ENCODE peak calls at places on chromosomes 13 and 19, in nine cellular contexts. D is IMR-90, K is H54, Y is adrenal gland, V is uterus, R is stomach, A is spleen, O is A549, M is breast epithelium. S is an unnamed sample.

GRCh38 chr13:47837104-47837880 is 163.8 kb downstream of the SUCLA2 start:
- DNase-seq in D (no peak), K (no peak), Y (no peak), V (no peak), R (no peak), A (no peak), O (no peak), M (no peak), S (no peak)

GRCh38 chr19:2542341-2543069 is 66.6 kb downstream of the GADD45B start:
- DNase-seq in D (peak), K (no peak), Y (peak), V (no peak), R (no peak), A (peak), O (no peak), M (no peak), S (no peak)

GRCh38 chr19:6551607-6552450 is 21.0 kb downstream of the TNFSF9 start:
- DNase-seq in D (no peak), K (no peak), Y (no peak), V (no peak), R (no peak), A (peak), O (peak), M (no peak), S (peak)

GRCh38 chr13:31824705-31825512 is 85.6 kb downstream of the RXFP2 start:
- DNase-seq in D (peak), K (no peak), Y (no peak), V (no peak), R (no peak), A (no peak), O (no peak), M (no peak), S (no peak)

GRCh38 chr13:48304132-48304876 is 753 bp downstream of the RB1 start:
- DNase-seq in D (peak), K (peak), Y (peak), V (no peak), R (peak), A (peak), O (peak), M (no peak), S (peak)

GRCh38 chr19:55640577-55641375 is at the start of gene ZNF580:
- DNase-seq in D (peak), K (peak), Y (peak), V (no peak), R (peak), A (peak), O (peak), M (peak), S (peak)

GRCh38 chr19:15265849-15266248 is 33.6 kb upstream of the EPHX3 start:
- DNase-seq in D (peak), K (peak), Y (peak), V (peak), R (peak), A (peak), O (no peak), M (peak), S (peak)

GRCh38 chr13:108915095-108915633 is 285.8 kb downstream of the MYO16 start:
- DNase-seq in D (peak), K (no peak), Y (peak), V (no peak), R (no peak), A (no peak), O (no peak), M (no peak), S (no peak)

GRCh38 chr13:31962661-31963345 is 68.8 kb upstream of the FRY start:
- DNase-seq in D (peak), K (no peak), Y (no peak), V (no peak), R (no peak), A (no peak), O (no peak), M (no peak), S (no peak)

GRCh38 chr19:2424686-2425621 is 2.4 kb downstream of the TIMM13 start:
- DNase-seq in D (peak), K (no peak), Y (peak), V (no peak), R (peak), A (peak), O (no peak), M (no peak), S (no peak)

GRCh38 chr19:14405758-14406644 is 13.1 kb downstream of the DDX39A start:
- DNase-seq in D (peak), K (peak), Y (peak), V (peak), R (peak), A (peak), O (peak), M (peak), S (peak)

GRCh38 chr13:96958286-96958891 is 35.9 kb downstream of the OXGR1 start:
- DNase-seq in D (peak), K (no peak), Y (no peak), V (no peak), R (peak), A (no peak), O (no peak), M (no peak), S (peak)

GRCh38 chr13:100392709-100393630 is 195.6 kb downstream of the GGACT start:
- DNase-seq in D (peak), K (peak), Y (peak), V (peak), R (peak), A (no peak), O (peak), M (no peak), S (peak)

DNA sequence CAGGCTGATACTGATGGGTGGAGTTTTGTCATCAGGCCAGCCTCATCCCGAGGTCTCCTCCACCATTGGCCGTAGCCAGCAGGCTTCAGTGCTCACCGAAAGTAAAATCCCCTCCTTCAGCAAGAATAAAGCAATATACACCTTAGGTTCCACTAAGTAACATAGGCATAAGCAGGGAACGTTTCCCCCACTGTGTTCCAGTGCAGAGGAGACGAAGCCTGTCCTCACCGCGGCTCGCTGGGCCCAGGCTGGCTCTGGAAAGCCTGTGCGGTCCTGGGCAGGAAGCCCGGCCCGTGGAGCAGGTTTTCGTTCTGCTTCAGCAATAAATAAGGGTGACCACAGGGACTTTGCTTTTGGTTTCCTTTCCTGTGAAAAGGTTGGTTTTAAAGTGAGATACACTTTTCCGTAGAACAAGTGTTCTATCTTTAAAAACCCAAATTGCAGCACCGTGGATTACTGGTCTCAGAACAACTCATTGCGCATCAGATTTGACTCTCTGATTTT is 16.3 kb upstream of the TEX29 start:
- DNase-seq in D (no peak), K (no peak), Y (no peak), V (no peak), R (no peak), A (no peak), O (no peak), M (no peak), S (no peak)
- TF ChIP-seq POLR2A in D (no peak), K (no peak), Y (no peak), V (no peak), R (no peak), A (no peak), O (no peak), M (no peak), S (no peak)

DNA sequence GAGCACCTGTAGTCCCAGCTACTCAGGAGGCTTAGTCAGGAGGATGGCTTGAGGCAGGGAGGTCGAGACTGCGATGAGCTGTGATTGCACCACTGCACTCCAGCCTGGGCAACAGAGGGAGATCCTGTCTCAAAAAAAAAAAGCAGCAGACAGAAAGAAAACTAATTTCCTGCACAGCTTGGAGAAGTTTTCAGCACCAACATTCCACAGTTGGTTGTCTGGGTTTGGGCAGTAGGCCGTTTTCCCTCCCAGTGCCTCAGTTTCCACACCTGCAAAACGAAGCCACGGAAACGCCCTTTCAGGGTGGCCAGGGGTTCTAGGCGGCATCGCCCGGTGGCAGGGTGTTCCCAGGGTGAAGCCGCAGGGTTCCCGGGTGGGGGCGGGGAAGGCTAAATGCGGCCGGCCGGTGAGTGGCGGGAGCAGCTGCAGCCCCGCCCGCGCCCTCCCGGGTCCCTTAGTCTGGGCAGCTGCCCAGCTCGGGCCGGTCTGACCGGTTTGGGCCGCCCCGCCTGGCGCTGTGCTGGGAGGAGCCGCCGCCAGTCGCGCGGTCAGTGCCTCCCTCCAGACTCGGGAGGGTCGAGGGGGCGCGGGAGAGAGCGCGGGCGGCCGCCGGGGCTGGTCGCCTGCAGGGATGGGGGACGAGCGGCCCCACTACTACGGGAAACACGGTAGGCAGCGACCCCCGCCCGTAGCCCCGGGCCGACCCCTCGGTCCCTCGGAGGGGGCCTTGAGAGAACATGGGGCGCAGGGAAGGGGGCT is at the start of gene SLC44A2:
- DNase-seq in D (peak), K (peak), Y (peak), V (peak), R (peak), A (peak), O (peak), M (peak), S (peak)
- TF ChIP-seq POLR2A in D (no peak), K (peak), Y (no peak), V (no peak), R (no peak), A (no peak), O (no peak), M (peak), S (no peak)

DNA sequence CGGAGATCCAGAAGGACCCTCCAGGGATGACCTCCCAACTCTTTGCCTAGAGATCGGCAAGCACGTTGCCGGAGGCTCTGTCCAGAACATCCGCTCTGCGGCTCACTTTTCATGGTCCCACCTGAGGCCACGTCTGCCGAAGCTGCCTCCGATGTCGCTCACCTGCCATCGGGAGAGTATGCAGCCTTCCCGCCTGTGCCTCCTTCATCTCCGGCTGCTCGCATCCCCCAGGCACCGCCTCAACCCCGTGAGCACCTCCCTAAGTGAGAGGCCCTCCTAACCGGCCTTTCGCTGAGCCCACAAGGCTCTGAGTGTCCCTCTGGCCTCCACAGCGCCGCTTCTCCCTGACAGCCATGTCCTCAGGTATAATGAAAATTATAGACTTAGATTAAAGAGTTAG is 275.1 kb downstream of the EFNB2 start:
- DNase-seq in D (no peak), K (no peak), Y (no peak), V (no peak), R (no peak), A (peak), O (no peak), M (no peak), S (no peak)
- TF ChIP-seq POLR2A in D (no peak), K (no peak), Y (no peak), V (no peak), R (no peak), A (no peak), O (no peak), M (no peak), S (no peak)

DNA sequence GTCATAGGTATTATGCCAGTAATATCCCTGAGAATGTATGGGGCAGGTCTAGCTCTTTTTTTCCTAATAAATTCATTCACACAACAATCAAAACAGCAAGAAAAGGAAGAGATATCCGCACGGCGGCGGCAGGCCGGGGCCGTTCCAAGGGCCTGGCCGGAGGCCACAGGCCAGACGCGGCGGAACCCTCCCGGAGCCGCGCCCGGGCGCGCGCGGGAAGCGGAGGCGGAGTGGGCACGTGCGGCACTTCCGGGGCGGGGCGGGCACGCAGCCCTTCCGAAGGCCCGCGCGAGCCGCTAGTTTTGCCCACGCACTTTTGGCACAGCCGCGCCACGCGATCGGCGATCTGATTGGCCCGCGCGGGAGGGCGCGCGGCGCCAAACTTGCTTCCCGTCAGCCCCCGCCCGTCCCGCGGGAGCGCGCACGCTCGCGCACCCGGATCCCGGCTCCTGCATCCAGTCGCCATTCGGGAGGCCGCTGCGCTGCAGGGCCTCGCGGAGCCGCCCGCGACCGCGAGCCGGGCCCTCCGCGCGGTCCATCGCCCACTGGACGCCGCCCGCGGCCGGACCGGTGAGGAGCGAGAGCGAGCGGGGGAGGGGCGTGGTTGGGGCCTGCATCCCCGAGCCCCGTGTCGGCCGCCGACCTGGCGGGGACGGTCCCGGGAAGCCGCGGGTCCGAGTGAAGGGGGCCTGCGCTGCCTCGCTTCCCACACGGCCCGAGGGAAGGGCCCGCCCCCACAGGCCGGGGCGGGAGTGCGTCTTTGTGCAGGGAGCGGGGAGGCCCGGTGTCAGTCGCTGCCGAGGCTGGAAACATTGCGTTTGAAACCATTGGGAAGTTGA is at the start of gene CHAMP1:
- DNase-seq in D (peak), K (peak), Y (peak), V (peak), R (peak), A (peak), O (peak), M (peak), S (peak)
- TF ChIP-seq POLR2A in D (peak), K (peak), Y (peak), V (peak), R (no peak), A (no peak), O (peak), M (no peak), S (peak)

DNA sequence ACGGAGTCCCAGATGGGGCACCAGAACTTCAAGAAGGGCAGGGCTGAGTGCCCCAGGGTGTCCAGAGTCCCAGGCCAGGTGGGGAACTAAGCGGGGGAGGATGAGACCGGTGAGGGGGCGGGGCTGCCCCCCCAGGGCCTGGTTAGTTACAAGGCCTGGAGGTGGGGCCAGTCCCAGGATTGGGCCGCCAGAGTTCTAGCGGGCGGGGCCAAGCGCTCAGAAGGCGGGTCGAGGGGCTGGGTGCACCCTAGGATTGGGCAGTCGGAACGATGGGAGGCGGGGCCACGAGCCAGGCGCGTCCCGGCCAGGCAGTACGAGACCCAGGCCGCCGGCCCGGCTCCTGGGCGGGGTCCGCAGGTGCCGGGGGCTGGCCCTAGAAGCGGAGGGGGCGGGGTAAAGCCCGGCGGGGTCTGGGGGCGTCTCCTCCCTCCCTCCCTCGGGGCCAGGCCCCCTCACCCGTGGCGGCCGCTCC is 571 bp downstream of the ZNF653 start:
- DNase-seq in D (peak), K (peak), Y (peak), V (peak), R (peak), A (peak), O (peak), M (peak), S (peak)
- TF ChIP-seq POLR2A in D (no peak), K (no peak), Y (no peak), V (no peak), R (no peak), A (no peak), O (no peak), M (no peak), S (no peak)

GRCh38 chr19:35098413-35099049 is 17.1 kb upstream of the FXYD3 start:
- DNase-seq in D (no peak), K (no peak), Y (no peak), V (no peak), R (peak), A (no peak), O (no peak), M (no peak), S (peak)
- TF ChIP-seq POLR2A in D (no peak), K (no peak), Y (no peak), V (no peak), R (no peak), A (no peak), O (no peak), M (no peak), S (no peak)

GRCh38 chr19:36962346-36962745 is 46.2 kb downstream of the ZNF568 start:
- DNase-seq in D (no peak), K (no peak), Y (no peak), V (no peak), R (no peak), A (no peak), O (no peak), M (no peak), S (no peak)

DNA sequence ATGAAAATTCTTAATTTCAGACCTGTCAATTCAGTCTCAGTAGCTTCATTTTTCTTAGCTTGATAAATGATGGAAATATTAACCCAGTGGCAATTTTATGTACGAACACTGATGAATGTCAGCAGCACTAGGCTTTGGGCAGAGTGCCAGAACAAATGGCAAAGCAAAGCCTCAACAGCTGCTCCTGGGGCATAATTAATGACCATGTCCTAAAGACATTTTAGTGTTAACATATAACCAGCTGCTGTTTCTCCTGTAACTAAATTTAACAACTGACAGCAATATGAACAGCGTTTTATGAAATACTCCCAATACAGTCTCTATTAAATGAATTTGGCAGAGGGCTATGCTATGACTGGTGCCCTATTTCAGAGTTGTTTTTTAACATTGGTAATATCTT is 47.1 kb downstream of the ZNF568 start:
- DNase-seq in D (no peak), K (no peak), Y (no peak), V (no peak), R (no peak), A (no peak), O (no peak), M (no peak), S (no peak)
- TF ChIP-seq POLR2A in D (no peak), K (no peak), Y (no peak), V (no peak), R (no peak), A (no peak), O (no peak), M (no peak), S (no peak)

GRCh38 chr19:46600393-46601317 is 475 bp upstream of the CALM3 start:
- DNase-seq in D (peak), K (peak), Y (peak), V (peak), R (peak), A (peak), O (peak), M (peak), S (peak)
- TF ChIP-seq POLR2A in D (peak), K (peak), Y (peak), V (no peak), R (no peak), A (no peak), O (peak), M (peak), S (no peak)

GRCh38 chr19:3700242-3701032 is at the start of gene PIP5K1C:
- DNase-seq in D (peak), K (peak), Y (peak), V (peak), R (peak), A (peak), O (peak), M (peak), S (peak)

GRCh38 chr19:3698386-3698950 is 1.8 kb downstream of the PIP5K1C start:
- DNase-seq in D (peak), K (no peak), Y (no peak), V (no peak), R (no peak), A (no peak), O (no peak), M (no peak), S (no peak)

GRCh38 chr19:3697671-3698385 is 2.4 kb downstream of the PIP5K1C start:
- DNase-seq in D (no peak), K (no peak), Y (no peak), V (no peak), R (no peak), A (no peak), O (no peak), M (no peak), S (no peak)

GRCh38 chr19:3699741-3700241 is 477 bp downstream of the PIP5K1C start:
- DNase-seq in D (no peak), K (no peak), Y (peak), V (no peak), R (no peak), A (no peak), O (no peak), M (no peak), S (no peak)

DNA sequence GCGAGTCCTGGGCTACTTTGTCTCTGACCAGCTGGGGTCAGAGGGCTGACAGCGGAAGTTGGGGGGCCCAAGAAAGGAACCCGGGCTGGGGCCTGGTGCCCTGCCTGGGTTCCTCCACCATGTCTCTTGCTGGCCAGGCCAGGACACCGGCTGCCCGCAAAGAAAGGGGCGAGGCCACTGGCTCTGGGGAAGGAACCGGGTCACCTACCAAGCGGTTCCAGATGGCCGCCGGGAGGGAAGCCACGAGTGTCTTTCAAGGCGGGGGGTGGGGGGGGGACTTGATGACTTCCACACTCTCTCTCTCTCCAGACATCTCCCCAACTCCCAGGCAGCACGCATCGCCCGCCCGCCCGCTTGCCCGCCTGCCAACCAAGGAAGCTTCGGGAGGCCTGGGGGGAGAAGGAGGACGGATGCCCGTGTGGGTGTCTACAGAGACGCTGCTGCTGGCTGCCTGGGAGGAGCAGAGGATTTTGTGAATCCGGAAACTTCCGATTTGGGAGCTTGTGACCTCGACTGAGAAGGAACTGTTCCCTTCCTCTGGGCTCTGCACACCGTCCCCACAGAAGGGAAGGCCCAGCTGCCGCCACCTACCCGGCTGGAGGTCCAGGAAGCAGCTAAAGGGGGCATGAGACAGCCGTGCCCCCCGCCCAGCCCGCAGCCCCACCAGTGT is 1.1 kb downstream of the PIP5K1C start:
- DNase-seq in D (peak), K (peak), Y (peak), V (peak), R (no peak), A (peak), O (no peak), M (no peak), S (peak)
- TF ChIP-seq POLR2A in D (no peak), K (no peak), Y (peak), V (peak), R (no peak), A (no peak), O (no peak), M (no peak), S (peak)